ENCODE peak calls at places on chromosome 17, in ten cellular contexts. One of them, this sample, is unnamed.

GRCh38 chr17:73266796-73267195 is 5.1 kb upstream of the CPSF4L start:
- DNase-seq in skeletal muscle cell: no peak
- DNase-seq in NCI-H1417 treated with DMSO at 0.1 percent for 48 hours: no peak
- DNase-seq in upper lobe of right lung: no peak
- DNase-seq in Ammon's horn: no peak
- DNase-seq in SK-MEL-5: no peak
- DNase-seq in PC-9: no peak
- DNase-seq in GM10248: no peak
- DNase-seq in Daoy: no peak
- DNase-seq in HCT116: no peak
- DNase-seq in this sample: no peak

GRCh38 chr17:74943808-74944522 is 8.3 kb downstream of the OTOP3 start:
- DNase-seq in skeletal muscle cell: no peak
- DNase-seq in NCI-H1417 treated with DMSO at 0.1 percent for 48 hours: no peak
- DNase-seq in upper lobe of right lung: no peak
- DNase-seq in Ammon's horn: no peak
- DNase-seq in SK-MEL-5: no peak
- DNase-seq in PC-9: peak
- DNase-seq in GM10248: no peak
- DNase-seq in Daoy: no peak
- DNase-seq in HCT116: no peak
- DNase-seq in this sample: no peak

GRCh38 chr17:260031-260791 is 78.8 kb upstream of the DOC2B start:
- DNase-seq in skeletal muscle cell: no peak
- DNase-seq in NCI-H1417 treated with DMSO at 0.1 percent for 48 hours: no peak
- DNase-seq in upper lobe of right lung: peak
- DNase-seq in Ammon's horn: no peak
- DNase-seq in SK-MEL-5: no peak
- DNase-seq in PC-9: no peak
- DNase-seq in GM10248: no peak
- DNase-seq in Daoy: no peak
- DNase-seq in HCT116: no peak
- DNase-seq in this sample: no peak

GRCh38 chr17:29461807-29462206 is 71.6 kb downstream of the TAOK1 start:
- DNase-seq in skeletal muscle cell: no peak
- DNase-seq in NCI-H1417 treated with DMSO at 0.1 percent for 48 hours: no peak
- DNase-seq in upper lobe of right lung: no peak
- DNase-seq in Ammon's horn: no peak
- DNase-seq in SK-MEL-5: no peak
- DNase-seq in PC-9: no peak
- DNase-seq in GM10248: no peak
- DNase-seq in Daoy: no peak
- DNase-seq in HCT116: no peak
- DNase-seq in this sample: no peak

GRCh38 chr17:35898283-35899070 is 18.3 kb upstream of the CCL5 start:
- DNase-seq in skeletal muscle cell: no peak
- DNase-seq in NCI-H1417 treated with DMSO at 0.1 percent for 48 hours: no peak
- DNase-seq in upper lobe of right lung: no peak
- DNase-seq in Ammon's horn: no peak
- DNase-seq in SK-MEL-5: no peak
- DNase-seq in PC-9: peak
- DNase-seq in GM10248: no peak
- DNase-seq in Daoy: peak
- DNase-seq in HCT116: no peak
- DNase-seq in this sample: no peak

GRCh38 chr17:82035956-82036633 is 1.4 kb downstream of the DCXR start:
- DNase-seq in skeletal muscle cell: no peak
- DNase-seq in NCI-H1417 treated with DMSO at 0.1 percent for 48 hours: no peak
- DNase-seq in upper lobe of right lung: no peak
- DNase-seq in Ammon's horn: no peak
- DNase-seq in SK-MEL-5: no peak
- DNase-seq in PC-9: no peak
- DNase-seq in GM10248: no peak
- DNase-seq in Daoy: no peak
- DNase-seq in HCT116: no peak
- DNase-seq in this sample: no peak

GRCh38 chr17:78892520-78892919 is 10.5 kb downstream of the CEP295NL start:
- DNase-seq in skeletal muscle cell: no peak
- DNase-seq in NCI-H1417 treated with DMSO at 0.1 percent for 48 hours: no peak
- DNase-seq in upper lobe of right lung: no peak
- DNase-seq in Ammon's horn: peak
- DNase-seq in SK-MEL-5: no peak
- DNase-seq in PC-9: no peak
- DNase-seq in GM10248: no peak
- DNase-seq in Daoy: no peak
- DNase-seq in HCT116: no peak
- DNase-seq in this sample: no peak

GRCh38 chr17:2177235-2177811 is 122.4 kb downstream of the HIC1 start:
- DNase-seq in skeletal muscle cell: no peak
- DNase-seq in NCI-H1417 treated with DMSO at 0.1 percent for 48 hours: no peak
- DNase-seq in upper lobe of right lung: no peak
- DNase-seq in Ammon's horn: no peak
- DNase-seq in SK-MEL-5: no peak
- DNase-seq in PC-9: no peak
- DNase-seq in GM10248: no peak
- DNase-seq in Daoy: peak
- DNase-seq in HCT116: no peak
- DNase-seq in this sample: no peak

GRCh38 chr17:36136031-36136430 is 32.4 kb downstream of the CCL4 start:
- DNase-seq in skeletal muscle cell: no peak
- DNase-seq in NCI-H1417 treated with DMSO at 0.1 percent for 48 hours: no peak
- DNase-seq in upper lobe of right lung: no peak
- DNase-seq in Ammon's horn: no peak
- DNase-seq in SK-MEL-5: no peak
- DNase-seq in PC-9: no peak
- DNase-seq in GM10248: peak
- DNase-seq in Daoy: no peak
- DNase-seq in HCT116: no peak
- DNase-seq in this sample: no peak

GRCh38 chr17:5444209-5444608 is 5.3 kb upstream of the C1QBP start:
- DNase-seq in skeletal muscle cell: no peak
- DNase-seq in NCI-H1417 treated with DMSO at 0.1 percent for 48 hours: no peak
- DNase-seq in upper lobe of right lung: no peak
- DNase-seq in Ammon's horn: no peak
- DNase-seq in SK-MEL-5: no peak
- DNase-seq in PC-9: no peak
- DNase-seq in GM10248: no peak
- DNase-seq in Daoy: no peak
- DNase-seq in HCT116: no peak
- DNase-seq in this sample: no peak

GRCh38 chr17:10105513-10106001 is 92.8 kb downstream of the GAS7 start:
- DNase-seq in skeletal muscle cell: no peak
- DNase-seq in NCI-H1417 treated with DMSO at 0.1 percent for 48 hours: no peak
- DNase-seq in upper lobe of right lung: no peak
- DNase-seq in Ammon's horn: no peak
- DNase-seq in SK-MEL-5: no peak
- DNase-seq in PC-9: no peak
- DNase-seq in GM10248: no peak
- DNase-seq in Daoy: peak
- DNase-seq in HCT116: no peak
- DNase-seq in this sample: peak

GRCh38 chr17:7713782-7714181 is 3.8 kb upstream of the DNAH2 start:
- DNase-seq in skeletal muscle cell: no peak
- DNase-seq in NCI-H1417 treated with DMSO at 0.1 percent for 48 hours: no peak
- DNase-seq in upper lobe of right lung: no peak
- DNase-seq in Ammon's horn: no peak
- DNase-seq in SK-MEL-5: no peak
- DNase-seq in PC-9: no peak
- DNase-seq in GM10248: no peak
- DNase-seq in Daoy: no peak
- DNase-seq in HCT116: no peak
- DNase-seq in this sample: no peak

GRCh38 chr17:73575470-73576235 is 68.6 kb downstream of the SDK2 start:
- DNase-seq in skeletal muscle cell: no peak
- DNase-seq in NCI-H1417 treated with DMSO at 0.1 percent for 48 hours: no peak
- DNase-seq in upper lobe of right lung: no peak
- DNase-seq in Ammon's horn: no peak
- DNase-seq in SK-MEL-5: no peak
- DNase-seq in PC-9: no peak
- DNase-seq in GM10248: no peak
- DNase-seq in Daoy: no peak
- DNase-seq in HCT116: no peak
- DNase-seq in this sample: no peak

GRCh38 chr17:79042421-79043190 is 18.6 kb downstream of the C1QTNF1 start:
- DNase-seq in skeletal muscle cell: no peak
- DNase-seq in NCI-H1417 treated with DMSO at 0.1 percent for 48 hours: no peak
- DNase-seq in upper lobe of right lung: peak
- DNase-seq in Ammon's horn: peak
- DNase-seq in SK-MEL-5: peak
- DNase-seq in PC-9: peak
- DNase-seq in GM10248: peak
- DNase-seq in Daoy: peak
- DNase-seq in HCT116: peak
- DNase-seq in this sample: no peak

GRCh38 chr17:82238562-82239201 is 9.8 kb downstream of the SLC16A3 start:
- DNase-seq in skeletal muscle cell: no peak
- DNase-seq in NCI-H1417 treated with DMSO at 0.1 percent for 48 hours: no peak
- DNase-seq in upper lobe of right lung: peak
- DNase-seq in Ammon's horn: peak
- DNase-seq in SK-MEL-5: no peak
- DNase-seq in PC-9: peak
- DNase-seq in GM10248: peak
- DNase-seq in Daoy: peak
- DNase-seq in HCT116: no peak
- DNase-seq in this sample: peak

GRCh38 chr17:67829331-67829730 is 4.0 kb downstream of the BPTF start:
- DNase-seq in skeletal muscle cell: no peak
- DNase-seq in NCI-H1417 treated with DMSO at 0.1 percent for 48 hours: no peak
- DNase-seq in upper lobe of right lung: no peak
- DNase-seq in Ammon's horn: no peak
- DNase-seq in SK-MEL-5: peak
- DNase-seq in PC-9: no peak
- DNase-seq in GM10248: no peak
- DNase-seq in Daoy: no peak
- DNase-seq in HCT116: no peak
- DNase-seq in this sample: no peak

GRCh38 chr17:29175349-29175748 is 4.8 kb downstream of the MYO18A start:
- DNase-seq in skeletal muscle cell: no peak
- DNase-seq in NCI-H1417 treated with DMSO at 0.1 percent for 48 hours: no peak
- DNase-seq in upper lobe of right lung: no peak
- DNase-seq in Ammon's horn: no peak
- DNase-seq in SK-MEL-5: no peak
- DNase-seq in PC-9: no peak
- DNase-seq in GM10248: no peak
- DNase-seq in Daoy: no peak
- DNase-seq in HCT116: no peak
- DNase-seq in this sample: no peak

GRCh38 chr17:40622509-40622928 is 25.1 kb downstream of the SMARCE1 start:
- DNase-seq in skeletal muscle cell: no peak
- DNase-seq in NCI-H1417 treated with DMSO at 0.1 percent for 48 hours: no peak
- DNase-seq in upper lobe of right lung: no peak
- DNase-seq in Ammon's horn: no peak
- DNase-seq in SK-MEL-5: no peak
- DNase-seq in PC-9: no peak
- DNase-seq in GM10248: no peak
- DNase-seq in Daoy: no peak
- DNase-seq in HCT116: no peak
- DNase-seq in this sample: no peak

GRCh38 chr17:57708401-57708800 is 36.7 kb downstream of the CCDC182 start:
- DNase-seq in skeletal muscle cell: peak
- DNase-seq in NCI-H1417 treated with DMSO at 0.1 percent for 48 hours: no peak
- DNase-seq in upper lobe of right lung: no peak
- DNase-seq in Ammon's horn: no peak
- DNase-seq in SK-MEL-5: peak
- DNase-seq in PC-9: no peak
- DNase-seq in GM10248: no peak
- DNase-seq in Daoy: peak
- DNase-seq in HCT116: no peak
- DNase-seq in this sample: no peak

GRCh38 chr17:57455063-57455914 is 199.0 kb downstream of the MSI2 start:
- DNase-seq in skeletal muscle cell: no peak
- DNase-seq in NCI-H1417 treated with DMSO at 0.1 percent for 48 hours: no peak
- DNase-seq in upper lobe of right lung: no peak
- DNase-seq in Ammon's horn: peak
- DNase-seq in SK-MEL-5: no peak
- DNase-seq in PC-9: no peak
- DNase-seq in GM10248: peak
- DNase-seq in Daoy: no peak
- DNase-seq in HCT116: no peak
- DNase-seq in this sample: no peak

GRCh38 chr17:7707858-7708750 is 3.1 kb downstream of the EFNB3 start:
- DNase-seq in skeletal muscle cell: no peak
- DNase-seq in NCI-H1417 treated with DMSO at 0.1 percent for 48 hours: no peak
- DNase-seq in upper lobe of right lung: peak
- DNase-seq in Ammon's horn: no peak
- DNase-seq in SK-MEL-5: no peak
- DNase-seq in PC-9: no peak
- DNase-seq in GM10248: no peak
- DNase-seq in Daoy: no peak
- DNase-seq in HCT116: no peak
- DNase-seq in this sample: no peak

GRCh38 chr17:81002409-81003361 is 11.0 kb downstream of the CHMP6 start:
- DNase-seq in skeletal muscle cell: no peak
- DNase-seq in NCI-H1417 treated with DMSO at 0.1 percent for 48 hours: peak
- DNase-seq in upper lobe of right lung: peak
- DNase-seq in Ammon's horn: peak
- DNase-seq in SK-MEL-5: peak
- DNase-seq in PC-9: peak
- DNase-seq in GM10248: no peak
- DNase-seq in Daoy: peak
- DNase-seq in HCT116: no peak
- DNase-seq in this sample: no peak

GRCh38 chr17:75124041-75124818 is 7.3 kb downstream of the NT5C start:
- DNase-seq in skeletal muscle cell: no peak
- DNase-seq in NCI-H1417 treated with DMSO at 0.1 percent for 48 hours: no peak
- DNase-seq in upper lobe of right lung: peak
- DNase-seq in Ammon's horn: no peak
- DNase-seq in SK-MEL-5: no peak
- DNase-seq in PC-9: peak
- DNase-seq in GM10248: no peak
- DNase-seq in Daoy: peak
- DNase-seq in HCT116: peak
- DNase-seq in this sample: no peak

GRCh38 chr17:19260958-19261357 is 23.8 kb downstream of the EPN2 start:
- DNase-seq in skeletal muscle cell: no peak
- DNase-seq in NCI-H1417 treated with DMSO at 0.1 percent for 48 hours: no peak
- DNase-seq in upper lobe of right lung: no peak
- DNase-seq in Ammon's horn: no peak
- DNase-seq in SK-MEL-5: peak
- DNase-seq in PC-9: no peak
- DNase-seq in GM10248: no peak
- DNase-seq in Daoy: peak
- DNase-seq in HCT116: peak
- DNase-seq in this sample: no peak

GRCh38 chr17:58516644-58517377 is 2.4 kb upstream of the MTMR4 start:
- DNase-seq in skeletal muscle cell: no peak
- DNase-seq in NCI-H1417 treated with DMSO at 0.1 percent for 48 hours: no peak
- DNase-seq in upper lobe of right lung: no peak
- DNase-seq in Ammon's horn: no peak
- DNase-seq in SK-MEL-5: no peak
- DNase-seq in PC-9: no peak
- DNase-seq in GM10248: no peak
- DNase-seq in Daoy: no peak
- DNase-seq in HCT116: no peak
- DNase-seq in this sample: no peak

GRCh38 chr17:68389041-68389440 is 68.3 kb downstream of the WIPI1 start:
- DNase-seq in skeletal muscle cell: no peak
- DNase-seq in NCI-H1417 treated with DMSO at 0.1 percent for 48 hours: no peak
- DNase-seq in upper lobe of right lung: no peak
- DNase-seq in Ammon's horn: no peak
- DNase-seq in SK-MEL-5: no peak
- DNase-seq in PC-9: no peak
- DNase-seq in GM10248: no peak
- DNase-seq in Daoy: no peak
- DNase-seq in HCT116: no peak
- DNase-seq in this sample: no peak

GRCh38 chr17:2025622-2026309 is 632 bp upstream of the RTN4RL1 start:
- DNase-seq in skeletal muscle cell: no peak
- DNase-seq in NCI-H1417 treated with DMSO at 0.1 percent for 48 hours: no peak
- DNase-seq in upper lobe of right lung: peak
- DNase-seq in Ammon's horn: peak
- DNase-seq in SK-MEL-5: peak
- DNase-seq in PC-9: peak
- DNase-seq in GM10248: peak
- DNase-seq in Daoy: peak
- DNase-seq in HCT116: no peak
- DNase-seq in this sample: no peak

GRCh38 chr17:37031493-37032083 is 82.8 kb downstream of the AATF start:
- DNase-seq in skeletal muscle cell: no peak
- DNase-seq in NCI-H1417 treated with DMSO at 0.1 percent for 48 hours: no peak
- DNase-seq in upper lobe of right lung: no peak
- DNase-seq in Ammon's horn: no peak
- DNase-seq in SK-MEL-5: no peak
- DNase-seq in PC-9: no peak
- DNase-seq in GM10248: no peak
- DNase-seq in Daoy: no peak
- DNase-seq in HCT116: no peak
- DNase-seq in this sample: no peak